ENCODE peak calls at places on chromosomes 3 and 15, in eight cellular contexts. One of them, this sample, is unnamed.

GRCh38 chr15:48992096-48992495 is 28.4 kb upstream of the SHC4 start:
- DNase-seq in GM20000: no peak
- DNase-seq in ACHN: no peak
- DNase-seq in stimulated activated CD4-positive, alpha-beta T cell treated with anti-CD3 and anti-CD28 coated beads, TNF-alpha, amount 100 ng/mL, for 4 hours: no peak
- DNase-seq in GM23248: no peak
- DNase-seq in NCI-H460: no peak
- DNase-seq in HuH-7.5: no peak
- DNase-seq in DMS153: no peak
- DNase-seq in this sample: no peak

GRCh38 chr3:165459111-165459510 is 262.9 kb upstream of the SLITRK3 start:
- DNase-seq in GM23248: no peak
- DNase-seq in stimulated activated CD4-positive, alpha-beta T cell treated with anti-CD3 and anti-CD28 coated beads, TNF-alpha, amount 100 ng/mL, for 4 hours: no peak
- DNase-seq in DMS153: no peak
- DNase-seq in HuH-7.5: no peak
- DNase-seq in NCI-H460: no peak
- DNase-seq in ACHN: no peak
- DNase-seq in GM20000: no peak
- DNase-seq in this sample: no peak

GRCh38 chr3:125051715-125052581 is 3.8 kb downstream of the HEG1 start:
- DNase-seq in NCI-H460: no peak
- DNase-seq in GM23248: peak
- DNase-seq in stimulated activated CD4-positive, alpha-beta T cell treated with anti-CD3 and anti-CD28 coated beads, TNF-alpha, amount 100 ng/mL, for 4 hours: peak
- DNase-seq in ACHN: peak
- DNase-seq in HuH-7.5: no peak
- DNase-seq in GM20000: peak
- DNase-seq in DMS153: no peak
- DNase-seq in this sample: no peak

GRCh38 chr3:176631175-176631574 is 566.1 kb downstream of the TBL1XR1 start:
- DNase-seq in DMS153: no peak
- DNase-seq in GM20000: no peak
- DNase-seq in NCI-H460: no peak
- DNase-seq in HuH-7.5: no peak
- DNase-seq in stimulated activated CD4-positive, alpha-beta T cell treated with anti-CD3 and anti-CD28 coated beads, TNF-alpha, amount 100 ng/mL, for 4 hours: no peak
- DNase-seq in GM23248: peak
- DNase-seq in ACHN: no peak
- DNase-seq in this sample: no peak

GRCh38 chr15:40243126-40243810 is 4.4 kb downstream of the PAK6 start:
- DNase-seq in NCI-H460: no peak
- DNase-seq in stimulated activated CD4-positive, alpha-beta T cell treated with anti-CD3 and anti-CD28 coated beads, TNF-alpha, amount 100 ng/mL, for 4 hours: no peak
- DNase-seq in DMS153: no peak
- DNase-seq in GM23248: no peak
- DNase-seq in HuH-7.5: no peak
- DNase-seq in GM20000: no peak
- DNase-seq in ACHN: no peak
- DNase-seq in this sample: no peak

GRCh38 chr15:42623951-42624350 is 48.5 kb downstream of the STARD9 start:
- DNase-seq in NCI-H460: no peak
- DNase-seq in DMS153: no peak
- DNase-seq in GM23248: no peak
- DNase-seq in ACHN: no peak
- DNase-seq in stimulated activated CD4-positive, alpha-beta T cell treated with anti-CD3 and anti-CD28 coated beads, TNF-alpha, amount 100 ng/mL, for 4 hours: no peak
- DNase-seq in HuH-7.5: no peak
- DNase-seq in GM20000: no peak
- DNase-seq in this sample: no peak

GRCh38 chr3:172244011-172244410 is 204.2 kb downstream of the GHSR start:
- DNase-seq in GM20000: no peak
- DNase-seq in GM23248: peak
- DNase-seq in stimulated activated CD4-positive, alpha-beta T cell treated with anti-CD3 and anti-CD28 coated beads, TNF-alpha, amount 100 ng/mL, for 4 hours: no peak
- DNase-seq in HuH-7.5: no peak
- DNase-seq in NCI-H460: no peak
- DNase-seq in ACHN: no peak
- DNase-seq in DMS153: no peak
- DNase-seq in this sample: no peak

GRCh38 chr15:64985382-64986033 is 4.2 kb downstream of the SPG21 start:
- DNase-seq in ACHN: no peak
- DNase-seq in stimulated activated CD4-positive, alpha-beta T cell treated with anti-CD3 and anti-CD28 coated beads, TNF-alpha, amount 100 ng/mL, for 4 hours: no peak
- DNase-seq in GM20000: no peak
- DNase-seq in GM23248: no peak
- DNase-seq in HuH-7.5: no peak
- DNase-seq in DMS153: no peak
- DNase-seq in NCI-H460: no peak
- DNase-seq in this sample: no peak

GRCh38 chr15:27059610-27060202 is 88.7 kb downstream of the GABRG3 start:
- DNase-seq in ACHN: peak
- DNase-seq in stimulated activated CD4-positive, alpha-beta T cell treated with anti-CD3 and anti-CD28 coated beads, TNF-alpha, amount 100 ng/mL, for 4 hours: no peak
- DNase-seq in GM20000: peak
- DNase-seq in NCI-H460: peak
- DNase-seq in HuH-7.5: peak
- DNase-seq in GM23248: peak
- DNase-seq in DMS153: peak
- DNase-seq in this sample: peak